ENCODE peak calls at places on chromosome 3, in six cellular contexts. X, C, M, G, D and V are unnamed samples.

GRCh38 chr3:40771112-40771511 is 246.4 kb downstream of the ZNF621 start:
- DNase-seq in X (no peak), C (no peak), M (no peak), G (no peak), D (no peak), V (no peak)

GRCh38 chr3:42830437-42831320 is 21.4 kb downstream of the ACKR2 start:
- DNase-seq in X (no peak), C (no peak), M (peak; percentile 54), G (no peak), D (peak; percentile 63), V (peak; percentile 33)

GRCh38 chr3:11037966-11038365 is 45.4 kb downstream of the SLC6A1 start:
- DNase-seq in X (no peak), C (no peak), M (no peak), G (no peak), D (no peak), V (no peak)

GRCh38 chr3:186453531-186453930 is 90.6 kb downstream of the CRYGS start:
- DNase-seq in X (no peak), C (no peak), M (no peak), G (no peak), D (no peak), V (no peak)

GRCh38 chr3:31165399-31165860 is 271.0 kb upstream of the GADL1 start:
- DNase-seq in X (no peak), C (no peak), M (no peak), G (no peak), D (peak; percentile 80), V (no peak)

GRCh38 chr3:120449701-120450216 is 1.0 kb downstream of the FSTL1 start:
- DNase-seq in X (no peak), C (no peak), M (no peak), G (no peak), D (no peak), V (peak; percentile 62)

GRCh38 chr3:71905426-71905825 is 120.5 kb upstream of the PROK2 start:
- DNase-seq in X (no peak), C (no peak), M (no peak), G (no peak), D (no peak), V (no peak)

GRCh38 chr3:152298393-152299242 is 29.9 kb downstream of the MBNL1 start:
- DNase-seq in X (peak; percentile 96), C (peak; percentile 88), M (peak; percentile 73), G (no peak), D (no peak), V (peak; percentile 98)

GRCh38 chr3:31132132-31132769 is 237.8 kb upstream of the GADL1 start:
- DNase-seq in X (peak; percentile 25), C (no peak), M (peak; percentile 46), G (no peak), D (no peak), V (peak; percentile 58)

GRCh38 chr3:155131104-155131503 is 51.0 kb downstream of the MME start:
- DNase-seq in X (no peak), C (peak; percentile 18), M (no peak), G (no peak), D (no peak), V (peak; percentile 32)

GRCh38 chr3:195080125-195080524 is 190.8 kb downstream of the XXYLT1 start:
- DNase-seq in X (no peak), C (no peak), M (no peak), G (no peak), D (no peak), V (no peak)

GRCh38 chr3:58082047-58082446 is 73.8 kb downstream of the FLNB start:
- DNase-seq in X (peak; percentile 30), C (no peak), M (peak; percentile 43), G (no peak), D (peak; percentile 64), V (peak; percentile 37)

GRCh38 chr3:47910777-47911440 is 105.3 kb downstream of the MAP4 start:
- DNase-seq in X (peak; percentile 59), C (peak; percentile 68), M (no peak), G (no peak), D (peak; percentile 96), V (peak; percentile 90)

GRCh38 chr3:60136606-60137005 is 1086.8 kb upstream of the CFAP20DC start:
- DNase-seq in X (no peak), C (no peak), M (no peak), G (no peak), D (no peak), V (no peak)

GRCh38 chr3:64892664-64893309 is 205.0 kb upstream of the ADAMTS9 start:
- DNase-seq in X (no peak), C (no peak), M (no peak), G (no peak), D (no peak), V (no peak)

GRCh38 chr3:15064299-15064834 is 748 bp downstream of the MRPS25 start:
- DNase-seq in X (no peak), C (no peak), M (peak; percentile 63), G (no peak), D (peak; percentile 66), V (no peak)

GRCh38 chr3:15797600-15798303 is at the start of gene ANKRD28:
- DNase-seq in X (peak; percentile 93), C (peak; percentile 92), M (peak; percentile 28), G (no peak), D (peak; percentile 73), V (peak; percentile 93)

GRCh38 chr3:194279701-194280360 is 71.3 kb downstream of the CPN2 start:
- DNase-seq in X (no peak), C (no peak), M (no peak), G (no peak), D (peak; percentile 30), V (no peak)

GRCh38 chr3:16885588-16885903 is 791 bp downstream of the PLCL2 start:
- DNase-seq in X (no peak), C (no peak), M (no peak), G (no peak), D (no peak), V (no peak)

GRCh38 chr3:33027091-33027490 is 69.9 kb downstream of the GLB1 start:
- DNase-seq in X (no peak), C (no peak), M (no peak), G (no peak), D (no peak), V (no peak)

GRCh38 chr3:153356908-153357307 is 194.9 kb downstream of the RAP2B start:
- DNase-seq in X (no peak), C (no peak), M (no peak), G (no peak), D (no peak), V (no peak)

GRCh38 chr3:182117583-182117982 is 405.9 kb downstream of the SOX2 start:
- DNase-seq in X (no peak), C (no peak), M (no peak), G (no peak), D (no peak), V (no peak)

GRCh38 chr3:168223085-168223484 is 127.4 kb upstream of the GOLIM4 start:
- DNase-seq in X (no peak), C (no peak), M (no peak), G (no peak), D (no peak), V (no peak)

GRCh38 chr3:160400631-160401150 is 1.2 kb downstream of the SMC4 start:
- DNase-seq in X (no peak), C (no peak), M (peak; percentile 48), G (peak; percentile 6), D (peak; percentile 62), V (peak; percentile 46)

GRCh38 chr3:10941972-10942371 is 50.6 kb upstream of the SLC6A1 start:
- DNase-seq in X (no peak), C (no peak), M (no peak), G (no peak), D (no peak), V (no peak)

GRCh38 chr3:191727338-191727737 is 266.4 kb downstream of the PYDC2 start:
- DNase-seq in X (no peak), C (no peak), M (no peak), G (no peak), D (no peak), V (no peak)

GRCh38 chr3:69425249-69425648 is 39.4 kb upstream of the FRMD4B start:
- DNase-seq in X (no peak), C (peak; percentile 34), M (peak; percentile 49), G (no peak), D (peak; percentile 57), V (peak; percentile 13)

GRCh38 chr3:124200336-124200901 is 208.5 kb upstream of the ROPN1 start:
- DNase-seq in X (no peak), C (no peak), M (no peak), G (no peak), D (peak; percentile 78), V (no peak)

GRCh38 chr3:138833908-138834358 is 795 bp downstream of the PIK3CB start:
- DNase-seq in X (no peak), C (no peak), M (peak; percentile 37), G (no peak), D (no peak), V (peak; percentile 21)

GRCh38 chr3:19972056-19972455 is 25.2 kb downstream of the RAB5A start:
- DNase-seq in X (no peak), C (peak; percentile 8), M (no peak), G (no peak), D (no peak), V (peak; percentile 24)

GRCh38 chr3:131216801-131217200 is 164.8 kb upstream of the NUDT16 start:
- DNase-seq in X (peak; percentile 14), C (peak; percentile 3), M (no peak), G (no peak), D (peak; percentile 92), V (peak; percentile 80)

GRCh38 chr3:66499881-66500574 is 794 bp downstream of the LRIG1 start:
- DNase-seq in X (no peak), C (no peak), M (peak; percentile 75), G (no peak), D (peak; percentile 71), V (peak; percentile 54)

GRCh38 chr3:41026394-41027177 is 172.7 kb upstream of the CTNNB1 start:
- DNase-seq in X (peak; percentile 21), C (no peak), M (no peak), G (no peak), D (peak; percentile 78), V (no peak)

GRCh38 chr3:123618768-123619484 is 34.1 kb upstream of the HACD2 start:
- DNase-seq in X (no peak), C (peak; percentile 27), M (no peak), G (no peak), D (no peak), V (peak; percentile 88)

GRCh38 chr3:151955356-151955755 is 81.9 kb downstream of the SUCNR1 start:
- DNase-seq in X (no peak), C (no peak), M (no peak), G (no peak), D (no peak), V (no peak)

GRCh38 chr3:46565607-46566039 is 479 bp downstream of the LRRC2 start:
- DNase-seq in X (no peak), C (no peak), M (no peak), G (no peak), D (peak; percentile 86), V (no peak)

GRCh38 chr3:37671000-37671483 is 190.6 kb upstream of the CTDSPL start:
- DNase-seq in X (peak; percentile 39), C (no peak), M (no peak), G (no peak), D (peak; percentile 20), V (peak; percentile 5)

GRCh38 chr3:67647390-67647878 is 7.0 kb downstream of the SUCLG2 start:
- DNase-seq in X (peak; percentile 74), C (peak; percentile 80), M (no peak), G (no peak), D (peak; percentile 59), V (peak; percentile 99)

GRCh38 chr3:126665221-126665936 is 10.5 kb upstream of the TXNRD3 start:
- DNase-seq in X (no peak), C (no peak), M (no peak), G (no peak), D (no peak), V (no peak)

GRCh38 chr3:64094713-64095079 is 71.4 kb upstream of the PSMD6 start:
- DNase-seq in X (no peak), C (no peak), M (no peak), G (no peak), D (no peak), V (no peak)